ENCODE peak calls at places on chromosomes 13 and 19, in eight cellular contexts. B, O, K, T, R, S, C and H are unnamed samples.

GRCh38 chr19:40603071-40603718 is 2.0 kb downstream of the LTBP4 start:
- DNase-seq in K (no peak), S (no peak), B (no peak), R (no peak), T (no peak), O (no peak), C (no peak), H (no peak)

GRCh38 chr13:95367309-95367843 is 66.1 kb upstream of the ABCC4 start:
- DNase-seq in K (no peak), T (no peak), C (no peak), R (no peak), B (no peak), O (no peak), S (no peak), H (no peak)

GRCh38 chr19:8585894-8586750 is 8.9 kb upstream of the MYO1F start:
- DNase-seq in B (peak), O (peak), T (no peak), R (no peak), K (no peak), C (peak), S (no peak), H (no peak)

GRCh38 chr19:58399903-58400637 is 4.6 kb downstream of the RNF225 start:
- DNase-seq in T (no peak), C (no peak), O (no peak), R (no peak), K (no peak), S (peak), B (no peak), H (no peak)

GRCh38 chr13:79440958-79441553 is 35.0 kb upstream of the RBM26 start:
- DNase-seq in C (no peak), B (no peak), S (no peak), T (no peak), K (no peak), R (no peak), O (no peak), H (no peak)

GRCh38 chr19:39951686-39952085 is 17.3 kb upstream of the FCGBP start:
- DNase-seq in R (no peak), B (no peak), O (no peak), K (no peak), T (no peak), S (no peak), C (no peak), H (no peak)

GRCh38 chr13:90400372-90400771 is 947.1 kb upstream of the MIR17HG start:
- DNase-seq in C (no peak), O (no peak), S (no peak), T (no peak), R (no peak), K (no peak), B (no peak), H (no peak)

GRCh38 chr13:83378901-83379300 is 503.4 kb downstream of the SLITRK1 start:
- DNase-seq in B (no peak), K (no peak), T (no peak), R (no peak), O (no peak), C (no peak), S (no peak), H (no peak)

GRCh38 chr19:4099054-4099764 is 24.7 kb downstream of the MAP2K2 start:
- DNase-seq in B (no peak), K (no peak), R (no peak), C (no peak), O (no peak), S (no peak), T (no peak), H (no peak)

GRCh38 chr13:75372517-75372916 is 109.5 kb downstream of the TBC1D4 start:
- DNase-seq in R (no peak), S (no peak), C (no peak), K (no peak), O (no peak), B (peak), T (no peak), H (no peak)

GRCh38 chr19:35327642-35328041 is 1.3 kb upstream of the CD22 start:
- DNase-seq in C (no peak), O (no peak), K (no peak), S (no peak), B (no peak), R (no peak), T (no peak), H (no peak)

GRCh38 chr19:17346109-17346671 is 8.8 kb downstream of the GTPBP3 start:
- DNase-seq in O (peak), T (peak), B (peak), K (peak), R (no peak), C (peak), S (no peak), H (peak)

GRCh38 chr19:43464089-43464775 is 1.2 kb downstream of the LYPD3 start:
- DNase-seq in C (peak), O (peak), T (no peak), S (peak), K (peak), B (peak), R (peak), H (peak)

GRCh38 chr13:84237181-84237580 is 354.9 kb upstream of the SLITRK1 start:
- DNase-seq in O (no peak), K (no peak), R (no peak), B (no peak), S (no peak), T (no peak), C (no peak), H (no peak)